ENCODE peak calls at places on chromosomes 4 and X, in six cellular contexts. One of them, this sample, is unnamed.

GRCh38 chr4:7436256-7436655 is 1.5 kb upstream of the PSAPL1 start:
- DNase-seq in trophoblast cell: no peak
- DNase-seq in effector memory CD4-positive, alpha-beta T cell: no peak
- DNase-seq in left lung: no peak
- DNase-seq in naive thymus-derived CD4-positive, alpha-beta T cell: no peak
- DNase-seq in cardiac muscle cell: no peak
- DNase-seq in this sample: no peak

GRCh38 chr4:30262379-30262778 is 457.8 kb upstream of the PCDH7 start:
- DNase-seq in trophoblast cell: no peak
- DNase-seq in effector memory CD4-positive, alpha-beta T cell: no peak
- DNase-seq in left lung: no peak
- DNase-seq in naive thymus-derived CD4-positive, alpha-beta T cell: no peak
- DNase-seq in cardiac muscle cell: no peak
- DNase-seq in this sample: no peak

GRCh38 chrX:23887448-23887847 is 20.3 kb downstream of the APOO start:
- DNase-seq in trophoblast cell: no peak
- DNase-seq in effector memory CD4-positive, alpha-beta T cell: no peak
- DNase-seq in left lung: no peak
- DNase-seq in naive thymus-derived CD4-positive, alpha-beta T cell: no peak
- DNase-seq in cardiac muscle cell: no peak
- DNase-seq in this sample: no peak

GRCh38 chr4:171246948-171247347 is 566.3 kb upstream of the GALNTL6 start:
- DNase-seq in trophoblast cell: no peak
- DNase-seq in effector memory CD4-positive, alpha-beta T cell: no peak
- DNase-seq in left lung: no peak
- DNase-seq in naive thymus-derived CD4-positive, alpha-beta T cell: no peak
- DNase-seq in cardiac muscle cell: no peak
- DNase-seq in this sample: no peak

GRCh38 chr4:108313546-108314339 is 145.0 kb upstream of the LEF1 start:
- DNase-seq in trophoblast cell: peak
- DNase-seq in effector memory CD4-positive, alpha-beta T cell: no peak
- DNase-seq in left lung: no peak
- DNase-seq in naive thymus-derived CD4-positive, alpha-beta T cell: no peak
- DNase-seq in cardiac muscle cell: no peak
- DNase-seq in this sample: no peak

GRCh38 chrX:41033299-41033698 is 51.9 kb upstream of the USP9X start:
- DNase-seq in trophoblast cell: no peak
- DNase-seq in effector memory CD4-positive, alpha-beta T cell: no peak
- DNase-seq in left lung: no peak
- DNase-seq in naive thymus-derived CD4-positive, alpha-beta T cell: no peak
- DNase-seq in cardiac muscle cell: no peak
- DNase-seq in this sample: no peak

GRCh38 chrX:80246273-80246672 is 174.0 kb upstream of the TENT5D start:
- DNase-seq in trophoblast cell: no peak
- DNase-seq in effector memory CD4-positive, alpha-beta T cell: no peak
- DNase-seq in left lung: no peak
- DNase-seq in naive thymus-derived CD4-positive, alpha-beta T cell: no peak
- DNase-seq in cardiac muscle cell: peak
- DNase-seq in this sample: no peak

GRCh38 chrX:103624111-103624510 is 4.7 kb upstream of the TCEAL1 start:
- DNase-seq in trophoblast cell: no peak
- DNase-seq in effector memory CD4-positive, alpha-beta T cell: no peak
- DNase-seq in left lung: no peak
- DNase-seq in naive thymus-derived CD4-positive, alpha-beta T cell: no peak
- DNase-seq in cardiac muscle cell: no peak
- DNase-seq in this sample: no peak

GRCh38 chr4:26802790-26803189 is 57.9 kb upstream of the STIM2 start:
- DNase-seq in trophoblast cell: no peak
- DNase-seq in effector memory CD4-positive, alpha-beta T cell: no peak
- DNase-seq in left lung: no peak
- DNase-seq in naive thymus-derived CD4-positive, alpha-beta T cell: no peak
- DNase-seq in cardiac muscle cell: no peak
- DNase-seq in this sample: no peak

GRCh38 chr4:98516441-98517323 is 141.7 kb downstream of the TSPAN5 start:
- DNase-seq in trophoblast cell: no peak
- DNase-seq in effector memory CD4-positive, alpha-beta T cell: no peak
- DNase-seq in left lung: no peak
- DNase-seq in naive thymus-derived CD4-positive, alpha-beta T cell: no peak
- DNase-seq in cardiac muscle cell: peak
- DNase-seq in this sample: peak

GRCh38 chr4:109928327-109929045 is 15.8 kb downstream of the EGF start:
- DNase-seq in trophoblast cell: no peak
- DNase-seq in effector memory CD4-positive, alpha-beta T cell: no peak
- DNase-seq in left lung: no peak
- DNase-seq in naive thymus-derived CD4-positive, alpha-beta T cell: no peak
- DNase-seq in cardiac muscle cell: no peak
- DNase-seq in this sample: no peak

GRCh38 chrX:15816886-15817285 is 26.6 kb downstream of the ZRSR2 start:
- DNase-seq in trophoblast cell: no peak
- DNase-seq in effector memory CD4-positive, alpha-beta T cell: peak
- DNase-seq in left lung: no peak
- DNase-seq in naive thymus-derived CD4-positive, alpha-beta T cell: peak
- DNase-seq in cardiac muscle cell: peak
- DNase-seq in this sample: no peak

GRCh38 chrX:48937065-48937907 is 18.5 kb upstream of the PIM2 start:
- DNase-seq in trophoblast cell: no peak
- DNase-seq in effector memory CD4-positive, alpha-beta T cell: peak
- DNase-seq in left lung: peak
- DNase-seq in naive thymus-derived CD4-positive, alpha-beta T cell: peak
- DNase-seq in cardiac muscle cell: peak
- DNase-seq in this sample: no peak

GRCh38 chrX:121479406-121479805 is 432.0 kb downstream of the GLUD2 start:
- DNase-seq in trophoblast cell: no peak
- DNase-seq in effector memory CD4-positive, alpha-beta T cell: no peak
- DNase-seq in left lung: no peak
- DNase-seq in naive thymus-derived CD4-positive, alpha-beta T cell: no peak
- DNase-seq in cardiac muscle cell: peak
- DNase-seq in this sample: no peak

GRCh38 chr4:147362868-147363440 is 117.9 kb upstream of the EDNRA start:
- DNase-seq in trophoblast cell: no peak
- DNase-seq in effector memory CD4-positive, alpha-beta T cell: no peak
- DNase-seq in left lung: peak
- DNase-seq in naive thymus-derived CD4-positive, alpha-beta T cell: no peak
- DNase-seq in cardiac muscle cell: peak
- DNase-seq in this sample: peak

GRCh38 chr4:84530871-84531270 is 31.8 kb upstream of the NKX6-1 start:
- DNase-seq in trophoblast cell: no peak
- DNase-seq in effector memory CD4-positive, alpha-beta T cell: no peak
- DNase-seq in left lung: no peak
- DNase-seq in naive thymus-derived CD4-positive, alpha-beta T cell: no peak
- DNase-seq in cardiac muscle cell: peak
- DNase-seq in this sample: peak

GRCh38 chr4:6022607-6023288 is 4.5 kb upstream of the C4orf50 start:
- DNase-seq in trophoblast cell: no peak
- DNase-seq in effector memory CD4-positive, alpha-beta T cell: no peak
- DNase-seq in left lung: no peak
- DNase-seq in naive thymus-derived CD4-positive, alpha-beta T cell: no peak
- DNase-seq in cardiac muscle cell: no peak
- DNase-seq in this sample: no peak

GRCh38 chrX:69033936-69034335 is 131.3 kb downstream of the PJA1 start:
- DNase-seq in trophoblast cell: peak
- DNase-seq in effector memory CD4-positive, alpha-beta T cell: no peak
- DNase-seq in left lung: no peak
- DNase-seq in naive thymus-derived CD4-positive, alpha-beta T cell: no peak
- DNase-seq in cardiac muscle cell: no peak
- DNase-seq in this sample: no peak

GRCh38 chrX:15465896-15466651 is 27.1 kb downstream of the PIR start:
- DNase-seq in trophoblast cell: no peak
- DNase-seq in effector memory CD4-positive, alpha-beta T cell: no peak
- DNase-seq in left lung: no peak
- DNase-seq in naive thymus-derived CD4-positive, alpha-beta T cell: no peak
- DNase-seq in cardiac muscle cell: peak
- DNase-seq in this sample: peak

GRCh38 chr4:4610672-4611071 is 68.8 kb upstream of the STX18 start:
- DNase-seq in trophoblast cell: no peak
- DNase-seq in effector memory CD4-positive, alpha-beta T cell: no peak
- DNase-seq in left lung: no peak
- DNase-seq in naive thymus-derived CD4-positive, alpha-beta T cell: no peak
- DNase-seq in cardiac muscle cell: no peak
- DNase-seq in this sample: no peak

GRCh38 chrX:8808661-8809060 is 7.5 kb upstream of the FAM9A start:
- DNase-seq in trophoblast cell: no peak
- DNase-seq in effector memory CD4-positive, alpha-beta T cell: no peak
- DNase-seq in left lung: no peak
- DNase-seq in naive thymus-derived CD4-positive, alpha-beta T cell: no peak
- DNase-seq in cardiac muscle cell: no peak
- DNase-seq in this sample: no peak

GRCh38 chrX:148854351-148854750 is 353.9 kb downstream of the AFF2 start:
- DNase-seq in trophoblast cell: no peak
- DNase-seq in effector memory CD4-positive, alpha-beta T cell: no peak
- DNase-seq in left lung: no peak
- DNase-seq in naive thymus-derived CD4-positive, alpha-beta T cell: no peak
- DNase-seq in cardiac muscle cell: no peak
- DNase-seq in this sample: peak

GRCh38 chr4:48653217-48654014 is 126.7 kb downstream of the FRYL start:
- DNase-seq in trophoblast cell: no peak
- DNase-seq in effector memory CD4-positive, alpha-beta T cell: no peak
- DNase-seq in left lung: peak
- DNase-seq in naive thymus-derived CD4-positive, alpha-beta T cell: no peak
- DNase-seq in cardiac muscle cell: peak
- DNase-seq in this sample: peak

GRCh38 chr4:125639182-125639621 is 324.4 kb downstream of the FAT4 start:
- DNase-seq in trophoblast cell: no peak
- DNase-seq in effector memory CD4-positive, alpha-beta T cell: no peak
- DNase-seq in left lung: no peak
- DNase-seq in naive thymus-derived CD4-positive, alpha-beta T cell: no peak
- DNase-seq in cardiac muscle cell: peak
- DNase-seq in this sample: peak

GRCh38 chr4:142567199-142567598 is 278.9 kb downstream of the INPP4B start:
- DNase-seq in trophoblast cell: no peak
- DNase-seq in effector memory CD4-positive, alpha-beta T cell: peak
- DNase-seq in left lung: no peak
- DNase-seq in naive thymus-derived CD4-positive, alpha-beta T cell: peak
- DNase-seq in cardiac muscle cell: no peak
- DNase-seq in this sample: no peak

GRCh38 chrX:107736781-107737531 is 38.6 kb downstream of the TSC22D3 start:
- DNase-seq in trophoblast cell: no peak
- DNase-seq in effector memory CD4-positive, alpha-beta T cell: no peak
- DNase-seq in left lung: no peak
- DNase-seq in naive thymus-derived CD4-positive, alpha-beta T cell: no peak
- DNase-seq in cardiac muscle cell: no peak
- DNase-seq in this sample: no peak

GRCh38 chrX:19640063-19640462 is 124.8 kb upstream of the MAP3K15 start:
- DNase-seq in trophoblast cell: no peak
- DNase-seq in effector memory CD4-positive, alpha-beta T cell: no peak
- DNase-seq in left lung: no peak
- DNase-seq in naive thymus-derived CD4-positive, alpha-beta T cell: no peak
- DNase-seq in cardiac muscle cell: no peak
- DNase-seq in this sample: no peak

GRCh38 chr4:7512946-7513345 is 78.2 kb upstream of the PSAPL1 start:
- DNase-seq in trophoblast cell: no peak
- DNase-seq in effector memory CD4-positive, alpha-beta T cell: no peak
- DNase-seq in left lung: no peak
- DNase-seq in naive thymus-derived CD4-positive, alpha-beta T cell: no peak
- DNase-seq in cardiac muscle cell: no peak
- DNase-seq in this sample: no peak

DNA sequence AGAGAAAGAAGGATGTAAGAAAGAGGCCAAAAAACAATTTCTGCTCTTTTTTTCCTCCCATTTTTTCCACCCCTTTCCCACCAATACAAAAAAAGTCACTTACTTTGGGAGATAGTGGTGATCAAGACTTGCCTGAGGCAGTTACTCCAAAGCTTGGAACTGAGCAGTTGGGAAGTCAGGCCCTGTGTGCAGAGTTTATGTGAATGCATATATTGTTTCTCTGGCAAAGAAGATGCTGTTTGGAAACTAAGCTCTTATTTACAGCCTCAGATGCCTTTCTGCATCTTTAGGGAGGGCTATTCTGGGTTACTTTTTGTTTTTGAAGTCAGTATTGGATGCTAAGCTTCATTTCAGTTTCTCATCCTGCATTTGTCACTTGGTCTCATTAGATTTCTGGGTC is 136.2 kb downstream of the ZNF330 start:
- DNase-seq in trophoblast cell: no peak
- DNase-seq in effector memory CD4-positive, alpha-beta T cell: no peak
- DNase-seq in left lung: no peak
- DNase-seq in naive thymus-derived CD4-positive, alpha-beta T cell: no peak
- DNase-seq in cardiac muscle cell: no peak
- DNase-seq in this sample: no peak
- H3K4me3 ChIP-seq in trophoblast cell: no peak
- H3K4me3 ChIP-seq in effector memory CD4-positive, alpha-beta T cell: no peak
- H3K4me3 ChIP-seq in left lung: no peak
- H3K4me3 ChIP-seq in naive thymus-derived CD4-positive, alpha-beta T cell: no peak
- H3K4me3 ChIP-seq in cardiac muscle cell: no peak
- H3K4me3 ChIP-seq in this sample: no peak

DNA sequence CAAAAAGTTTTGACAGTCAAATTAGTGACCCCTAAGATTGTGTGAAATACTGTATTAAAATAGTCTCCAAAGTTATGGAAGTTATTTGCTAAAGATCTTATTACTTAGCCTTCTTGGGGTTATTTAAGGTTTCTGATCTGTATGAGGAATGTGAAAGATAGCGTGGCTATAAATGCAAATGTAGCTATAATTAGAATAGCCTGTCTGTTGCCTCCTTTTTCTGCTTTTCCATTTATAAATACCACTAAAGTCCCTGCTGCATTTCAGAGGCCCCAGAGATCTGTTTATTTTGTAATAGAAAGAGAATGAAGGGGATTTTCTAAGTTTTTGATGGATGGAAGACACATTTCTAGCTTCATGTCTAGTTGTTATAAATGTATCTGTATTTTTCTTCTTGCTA is 74.1 kb downstream of the INTS12 start:
- DNase-seq in trophoblast cell: no peak
- DNase-seq in effector memory CD4-positive, alpha-beta T cell: no peak
- DNase-seq in left lung: no peak
- DNase-seq in naive thymus-derived CD4-positive, alpha-beta T cell: no peak
- DNase-seq in cardiac muscle cell: no peak
- DNase-seq in this sample: no peak
- H3K4me3 ChIP-seq in trophoblast cell: no peak
- H3K4me3 ChIP-seq in effector memory CD4-positive, alpha-beta T cell: no peak
- H3K4me3 ChIP-seq in left lung: no peak
- H3K4me3 ChIP-seq in naive thymus-derived CD4-positive, alpha-beta T cell: no peak
- H3K4me3 ChIP-seq in cardiac muscle cell: no peak
- H3K4me3 ChIP-seq in this sample: no peak

GRCh38 chr4:2269206-2269531 is 7.3 kb upstream of the MXD4 start:
- DNase-seq in trophoblast cell: no peak
- DNase-seq in effector memory CD4-positive, alpha-beta T cell: no peak
- DNase-seq in left lung: no peak
- DNase-seq in naive thymus-derived CD4-positive, alpha-beta T cell: no peak
- DNase-seq in cardiac muscle cell: no peak
- DNase-seq in this sample: no peak
- H3K4me3 ChIP-seq in trophoblast cell: no peak
- H3K4me3 ChIP-seq in effector memory CD4-positive, alpha-beta T cell: no peak
- H3K4me3 ChIP-seq in left lung: no peak
- H3K4me3 ChIP-seq in naive thymus-derived CD4-positive, alpha-beta T cell: no peak
- H3K4me3 ChIP-seq in cardiac muscle cell: no peak
- H3K4me3 ChIP-seq in this sample: no peak

DNA sequence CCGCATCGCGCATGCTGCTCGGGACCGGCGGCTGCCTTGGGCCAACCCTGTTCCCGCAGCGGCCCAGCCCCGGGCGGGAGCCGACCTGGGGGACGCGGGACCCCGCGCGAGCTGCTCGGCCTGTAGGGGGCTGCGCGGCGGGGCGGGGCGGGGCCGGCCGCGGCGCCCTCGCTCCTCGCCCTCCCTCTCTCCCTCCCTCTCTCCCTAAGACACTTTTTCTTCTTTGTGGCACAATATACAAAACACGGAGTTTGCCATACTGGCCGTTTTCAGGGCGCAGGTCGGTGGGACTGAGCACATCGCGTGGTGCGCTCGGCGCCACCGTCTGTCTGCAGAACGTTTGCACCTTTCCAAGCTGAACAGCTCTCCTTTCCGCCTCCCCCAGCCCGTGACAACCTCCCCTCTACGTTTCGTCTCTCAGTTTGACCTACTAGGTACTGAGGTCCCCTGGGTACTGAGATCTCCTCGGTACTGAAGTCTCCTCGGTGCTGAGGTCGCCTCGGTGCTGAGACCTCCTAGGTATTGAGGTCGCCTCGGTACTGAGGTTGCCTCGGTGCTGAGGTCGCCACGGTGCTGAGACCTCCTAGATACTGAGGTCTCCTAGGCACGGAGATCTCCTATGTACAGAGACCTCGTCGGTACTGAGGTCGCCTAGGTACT is 261.1 kb upstream of the PLCXD1 start:
- DNase-seq in trophoblast cell: no peak
- DNase-seq in effector memory CD4-positive, alpha-beta T cell: no peak
- DNase-seq in left lung: no peak
- DNase-seq in naive thymus-derived CD4-positive, alpha-beta T cell: peak
- DNase-seq in cardiac muscle cell: no peak
- DNase-seq in this sample: peak
- H3K4me3 ChIP-seq in trophoblast cell: no peak
- H3K4me3 ChIP-seq in effector memory CD4-positive, alpha-beta T cell: no peak
- H3K4me3 ChIP-seq in left lung: no peak
- H3K4me3 ChIP-seq in naive thymus-derived CD4-positive, alpha-beta T cell: no peak
- H3K4me3 ChIP-seq in cardiac muscle cell: no peak
- H3K4me3 ChIP-seq in this sample: no peak